ENCODE peak calls at places on chromosomes 12 and 14, in five cellular contexts. F is mammary epithelial cell, I is mesenchymal stem cell, V is cardiac muscle cell, H is adrenal gland. M is an unnamed sample.

GRCh38 chr14:54343276-54344121 is 53.3 kb upstream of the CDKN3 start:
- DNase-seq in F (no peak), I (no peak), V (peak; percentile 48), H (no peak), M (no peak)

GRCh38 chr12:123431951-123432886 is 4.3 kb downstream of the RILPL2 start:
- DNase-seq in F (peak; percentile 69), I (no peak), V (no peak), H (no peak), M (no peak)

GRCh38 chr12:112466835-112467234 is 48.1 kb downstream of the PTPN11 start:
- DNase-seq in F (no peak), I (no peak), V (no peak), H (no peak), M (no peak)

GRCh38 chr14:88842414-88842813 is 18.0 kb downstream of the TTC8 start:
- DNase-seq in F (no peak), I (no peak), V (no peak), H (no peak), M (no peak)

GRCh38 chr12:92608418-92609091 is 94.2 kb upstream of the PLEKHG7 start:
- DNase-seq in F (peak; percentile 67), I (peak; percentile 73), V (peak; percentile 63), H (peak; percentile 30), M (no peak)

GRCh38 chr12:14396071-14396470 is 30.6 kb downstream of the ATF7IP start:
- DNase-seq in F (no peak), I (peak; percentile 75), V (no peak), H (no peak), M (no peak)

GRCh38 chr12:93347054-93347786 is 30.5 kb upstream of the NUDT4 start:
- DNase-seq in F (no peak), I (no peak), V (no peak), H (no peak), M (no peak)

GRCh38 chr14:52313903-52314481 is at the start of gene PTGER2:
- DNase-seq in F (peak; percentile 93), I (peak; percentile 95), V (peak; percentile 94), H (peak; percentile 56), M (peak; percentile 43)

GRCh38 chr14:69719501-69719951 is 47.4 kb upstream of the SRSF5 start:
- DNase-seq in F (peak; percentile 95), I (peak; percentile 95), V (peak; percentile 99), H (no peak), M (no peak)

GRCh38 chr12:49588761-49589516 is 16.5 kb downstream of the FAM186B start:
- DNase-seq in F (peak; percentile 23), I (no peak), V (peak; percentile 13), H (no peak), M (no peak)

GRCh38 chr12:41621288-41621687 is 433.2 kb downstream of the PDZRN4 start:
- DNase-seq in F (no peak), I (no peak), V (no peak), H (no peak), M (no peak)

GRCh38 chr14:75579882-75580281 is 1.5 kb downstream of the FLVCR2 start:
- DNase-seq in F (no peak), I (no peak), V (peak; percentile 8), H (no peak), M (no peak)

GRCh38 chr14:61401461-61401860 is 80.1 kb downstream of the PRKCH start:
- DNase-seq in F (no peak), I (no peak), V (no peak), H (no peak), M (no peak)

GRCh38 chr12:124036117-124037109 is 63.4 kb downstream of the ZNF664 start:
- DNase-seq in F (no peak), I (peak; percentile 56), V (peak; percentile 57), H (peak; percentile 43), M (no peak)

DNA sequence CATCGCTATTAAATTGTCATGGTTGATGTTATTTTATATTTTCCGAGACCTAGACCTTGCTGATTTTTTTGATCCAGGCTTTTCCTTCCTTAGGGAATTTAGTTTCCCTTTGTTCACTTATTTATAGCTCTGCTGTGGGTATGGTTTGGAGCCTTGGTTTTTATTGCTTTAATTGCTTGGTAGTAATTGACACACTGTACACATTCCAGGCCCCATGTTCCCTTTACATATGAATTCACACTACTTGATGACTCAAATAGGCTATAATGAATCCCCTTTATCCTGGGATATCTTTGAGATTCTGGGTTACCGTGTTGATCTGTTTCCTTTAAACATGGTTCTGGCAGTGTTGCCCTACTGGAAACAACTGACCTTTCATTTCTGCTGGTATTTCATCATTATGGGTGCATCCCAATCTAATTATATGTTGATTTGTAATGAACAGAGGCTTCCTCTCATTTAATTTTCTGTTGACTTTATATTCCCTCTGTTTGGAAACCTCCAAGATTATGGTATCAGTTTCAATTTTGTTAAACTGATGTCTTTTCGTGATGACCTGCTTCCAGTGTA is 423.9 kb downstream of the RAD51B start:
- DNase-seq in F (no peak), I (no peak), V (no peak), H (no peak), M (no peak)
- H3K27ac ChIP-seq in F (no peak overlapping the region), I (no peak overlapping the region), V (no peak overlapping the region), H (no peak overlapping the region), M (no peak overlapping the region)

DNA sequence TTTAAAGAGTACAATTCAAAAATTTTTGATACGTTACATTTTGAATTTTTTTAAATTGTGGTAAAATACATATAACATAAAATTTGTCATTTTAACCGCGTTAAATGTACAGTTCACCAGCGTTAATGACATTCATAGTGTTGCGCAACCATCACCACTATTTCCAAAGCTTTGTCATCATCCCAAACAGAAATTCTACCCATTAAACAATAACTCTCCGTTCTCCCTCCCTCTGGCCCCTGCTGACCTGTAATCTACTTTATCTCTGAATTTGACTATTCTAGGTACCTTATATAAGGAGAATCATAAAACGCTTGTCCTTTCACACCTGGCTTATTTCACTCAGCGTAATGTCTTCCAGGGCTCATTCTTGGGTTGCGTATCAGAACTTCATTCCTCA is 69.1 kb upstream of the DYNC1H1 start:
- DNase-seq in F (no peak), I (no peak), V (no peak), H (no peak), M (no peak)
- H3K27ac ChIP-seq in F (no peak overlapping the region), I (no peak overlapping the region), V (no peak overlapping the region), H (no peak overlapping the region), M (no peak overlapping the region)

DNA sequence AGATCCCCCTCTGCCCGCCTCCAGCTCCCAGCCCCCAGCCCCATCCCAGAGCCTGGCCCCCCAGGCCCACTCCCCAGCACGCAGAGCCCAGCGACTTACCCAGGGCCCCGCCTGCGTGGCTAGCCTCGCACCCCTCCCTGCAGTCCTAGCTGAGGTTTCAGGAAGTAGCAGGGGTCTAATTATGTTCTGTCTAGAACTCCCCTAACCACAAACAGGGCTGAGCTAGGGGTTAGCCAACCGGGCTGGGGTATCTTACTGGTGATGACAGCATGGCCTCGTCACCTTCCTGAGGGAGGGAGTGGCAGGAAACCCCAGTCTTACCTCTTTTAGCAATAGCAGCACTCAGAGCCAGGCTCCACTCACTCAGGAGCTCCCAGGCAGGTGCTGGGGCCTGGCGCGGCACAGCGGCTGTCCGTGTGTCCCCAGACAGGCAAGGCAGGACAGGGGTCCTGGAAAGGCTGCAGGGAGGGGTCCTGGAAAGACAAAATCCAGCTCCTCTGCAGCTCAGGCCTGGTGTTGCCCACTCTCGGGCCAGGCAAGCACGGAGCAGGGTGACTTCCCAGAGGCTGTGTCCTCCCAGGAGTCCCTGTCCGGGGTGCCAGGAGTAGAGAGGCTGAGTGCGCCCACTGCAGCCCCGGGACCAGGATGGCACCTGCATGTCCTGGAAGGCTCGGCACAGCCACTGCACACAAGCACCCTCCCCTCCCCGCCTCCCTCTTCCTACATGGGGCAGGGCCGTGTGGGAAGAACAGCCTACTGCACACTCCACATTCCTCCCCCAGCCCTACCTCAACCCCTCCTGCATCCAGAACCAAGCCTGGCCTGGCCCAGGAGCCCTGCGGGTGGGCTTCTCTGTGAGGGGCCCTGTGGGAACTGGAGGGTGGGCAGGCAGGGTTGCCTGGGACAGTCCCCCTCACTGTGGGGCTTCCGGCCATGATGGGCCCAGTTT is at the start of gene GPR132:
- DNase-seq in F (peak; percentile 38), I (no peak), V (peak; percentile 30), H (no peak), M (no peak)
- H3K27ac ChIP-seq in F (no peak within 1 kb of the TSS), I (no peak within 1 kb of the TSS), V (peak within 1 kb of the TSS; percentile 80), H (no peak within 1 kb of the TSS), M (no peak within 1 kb of the TSS)

GRCh38 chr12:89752331-89752730 is 43.7 kb upstream of the ATP2B1 start:
- DNase-seq in F (no peak), I (no peak), V (no peak), H (no peak), M (no peak)
- H3K27ac ChIP-seq in F (no peak overlapping the region), I (no peak overlapping the region), V (no peak overlapping the region), H (no peak overlapping the region), M (no peak overlapping the region)

GRCh38 chr14:24271834-24272263 is 452 bp upstream of the RABGGTA start:
- DNase-seq in F (no peak), I (no peak), V (no peak), H (no peak), M (no peak)
- H3K27ac ChIP-seq in F (peak overlapping the region; percentile 84), I (no peak overlapping the region), V (no peak overlapping the region), H (peak overlapping the region; percentile 87), M (peak overlapping the region; percentile 100)

DNA sequence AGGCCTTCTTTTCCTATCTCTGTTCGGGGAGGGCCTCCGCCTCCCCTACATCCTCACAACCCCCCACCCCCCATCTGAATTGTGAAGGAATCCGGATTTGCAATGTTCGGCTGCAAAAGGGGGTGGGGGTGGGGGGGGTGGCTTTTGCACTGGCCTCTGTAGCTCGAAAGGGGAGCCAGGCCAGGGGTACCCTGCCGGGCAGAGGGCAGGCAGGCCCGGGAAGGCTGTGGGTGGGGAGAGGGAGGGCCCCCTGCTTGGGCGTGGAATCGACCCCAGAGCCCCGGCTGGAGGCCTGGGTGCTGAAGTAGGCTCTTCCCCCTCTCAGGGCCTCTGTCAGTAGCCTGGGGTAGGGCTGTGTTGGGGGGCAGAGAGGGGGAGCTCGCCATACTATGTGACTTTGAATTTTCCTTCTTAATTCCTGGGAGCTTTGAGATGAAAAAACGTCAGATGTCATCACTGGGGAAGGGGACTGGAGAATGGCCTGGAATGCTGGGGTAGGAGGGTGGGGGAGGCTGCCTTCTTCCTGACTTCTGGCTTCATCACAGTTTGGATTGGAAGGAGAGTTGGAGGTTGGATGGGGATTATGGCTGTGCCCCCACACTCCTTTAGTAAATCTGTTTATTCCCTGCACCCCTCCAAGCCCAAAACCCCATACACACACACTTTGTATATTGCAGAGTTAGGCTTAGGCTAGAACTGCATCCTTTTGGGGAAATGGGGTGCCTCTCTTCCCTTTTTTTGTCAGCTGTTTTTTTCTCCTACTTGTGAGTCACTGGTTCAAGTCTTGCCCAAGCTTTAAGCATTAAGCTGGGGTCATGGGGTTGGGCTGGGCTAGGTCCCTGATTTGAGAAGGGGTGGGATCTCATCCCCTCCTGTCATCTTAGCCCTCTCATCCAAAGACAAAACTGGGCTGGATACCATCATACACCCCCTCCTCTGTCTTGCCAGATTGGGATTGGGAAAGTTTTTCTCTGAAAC is 1.3 kb downstream of the LRP1 start:
- DNase-seq in F (peak; percentile 30), I (peak; percentile 61), V (no peak), H (no peak), M (no peak)
- H3K27ac ChIP-seq in F (no peak overlapping the region), I (peak overlapping the region; percentile 13), V (no peak overlapping the region), H (peak overlapping the region; percentile 45), M (no peak overlapping the region)

M was measured in epithelial cell of prostate.